ENCODE peak calls at places on chromosome 9, in four cellular contexts. One of them, this sample, is unnamed.
A peak's percentile ranks its signal among the peaks of the same experiment; 100 is the strongest.

GRCh38 chr9:106287108-106287631 is 575.8 kb upstream of the ZNF462 start:
- ATAC-seq in right cardiac atrium: peak; percentile 67
- ATAC-seq in effector memory CD8-positive, alpha-beta T cell: no peak
- ATAC-seq in B cell: no peak
- ATAC-seq in this sample: no peak

GRCh38 chr9:133360400-133361393 is 4.3 kb downstream of the SURF2 start:
- ATAC-seq in right cardiac atrium: no peak
- ATAC-seq in effector memory CD8-positive, alpha-beta T cell: no peak
- ATAC-seq in B cell: no peak
- ATAC-seq in this sample: no peak

GRCh38 chr9:34375901-34376595 is 650 bp downstream of the MYORG start:
- ATAC-seq in right cardiac atrium: peak; percentile 50
- ATAC-seq in effector memory CD8-positive, alpha-beta T cell: peak; percentile 50
- ATAC-seq in B cell: peak; percentile 13
- ATAC-seq in this sample: no peak

GRCh38 chr9:25636026-25636425 is 42.2 kb downstream of the TUSC1 start:
- ATAC-seq in right cardiac atrium: no peak
- ATAC-seq in effector memory CD8-positive, alpha-beta T cell: no peak
- ATAC-seq in B cell: no peak
- ATAC-seq in this sample: no peak

GRCh38 chr9:107351382-107352045 is 68.4 kb downstream of the RAD23B start:
- ATAC-seq in right cardiac atrium: peak; percentile 55
- ATAC-seq in effector memory CD8-positive, alpha-beta T cell: no peak
- ATAC-seq in B cell: no peak
- ATAC-seq in this sample: no peak

GRCh38 chr9:133560311-133560710 is 25.8 kb downstream of the ADAMTSL2 start:
- ATAC-seq in right cardiac atrium: peak; percentile 66
- ATAC-seq in effector memory CD8-positive, alpha-beta T cell: no peak
- ATAC-seq in B cell: no peak
- ATAC-seq in this sample: no peak

GRCh38 chr9:115133649-115134048 is 15.7 kb upstream of the TNC start:
- ATAC-seq in right cardiac atrium: no peak
- ATAC-seq in effector memory CD8-positive, alpha-beta T cell: no peak
- ATAC-seq in B cell: no peak
- ATAC-seq in this sample: no peak

GRCh38 chr9:127479507-127480081 is 28.3 kb downstream of the LRSAM1 start:
- ATAC-seq in right cardiac atrium: peak; percentile 31
- ATAC-seq in effector memory CD8-positive, alpha-beta T cell: no peak
- ATAC-seq in B cell: no peak
- ATAC-seq in this sample: no peak

GRCh38 chr9:86794356-86795046 is 152.8 kb downstream of the GAS1 start:
- ATAC-seq in right cardiac atrium: peak; percentile 60
- ATAC-seq in effector memory CD8-positive, alpha-beta T cell: no peak
- ATAC-seq in B cell: no peak
- ATAC-seq in this sample: no peak

GRCh38 chr9:19975499-19975898 is 186.7 kb upstream of the SLC24A2 start:
- ATAC-seq in right cardiac atrium: no peak
- ATAC-seq in effector memory CD8-positive, alpha-beta T cell: no peak
- ATAC-seq in B cell: no peak
- ATAC-seq in this sample: no peak

GRCh38 chr9:2354856-2355255 is 266.7 kb upstream of the VLDLR start:
- ATAC-seq in right cardiac atrium: no peak
- ATAC-seq in effector memory CD8-positive, alpha-beta T cell: no peak
- ATAC-seq in B cell: no peak
- ATAC-seq in this sample: no peak

GRCh38 chr9:94643176-94643575 is 3.9 kb upstream of the FBP1 start:
- ATAC-seq in right cardiac atrium: no peak
- ATAC-seq in effector memory CD8-positive, alpha-beta T cell: no peak
- ATAC-seq in B cell: no peak
- ATAC-seq in this sample: no peak

GRCh38 chr9:8723195-8723594 is 923.6 kb upstream of the DMAC1 start:
- ATAC-seq in right cardiac atrium: no peak
- ATAC-seq in effector memory CD8-positive, alpha-beta T cell: no peak
- ATAC-seq in B cell: no peak
- ATAC-seq in this sample: no peak

GRCh38 chr9:97759611-97760288 is 62.6 kb upstream of the XPA start:
- ATAC-seq in right cardiac atrium: peak; percentile 30
- ATAC-seq in effector memory CD8-positive, alpha-beta T cell: no peak
- ATAC-seq in B cell: no peak
- ATAC-seq in this sample: no peak

GRCh38 chr9:72133365-72134035 is 15.7 kb upstream of the GDA start:
- ATAC-seq in right cardiac atrium: no peak
- ATAC-seq in effector memory CD8-positive, alpha-beta T cell: no peak
- ATAC-seq in B cell: no peak
- ATAC-seq in this sample: no peak

GRCh38 chr9:33306037-33306436 is 15.7 kb downstream of the NFX1 start:
- ATAC-seq in right cardiac atrium: peak; percentile 47
- ATAC-seq in effector memory CD8-positive, alpha-beta T cell: no peak
- ATAC-seq in B cell: no peak
- ATAC-seq in this sample: peak; percentile 99